ENCODE peak calls at places on chromosomes 13 and 19, in seven cellular contexts. Y is dorsolateral prefrontal cortex, W is breast epithelium, K is A673, E is transverse colon, T is RWPE1, M is esophagus squamous epithelium. G is an unnamed sample.

GRCh38 chr13:44052843-44053607 is 173.3 kb downstream of the LACC1 start:
- DNase-seq in K (no peak), M (no peak), W (peak; percentile 20), E (peak; percentile 17), Y (no peak), T (no peak), G (peak; percentile 39)

GRCh38 chr19:35525873-35526272 is 2.2 kb downstream of the SBSN start:
- DNase-seq in K (no peak), E (no peak), Y (no peak), M (no peak), W (no peak), T (no peak), G (no peak)

GRCh38 chr19:41541990-41542584 is 33.9 kb upstream of the CEACAM21 start:
- DNase-seq in E (peak; percentile 74), W (no peak), M (no peak), K (peak; percentile 82), Y (no peak), T (no peak), G (peak; percentile 51)

GRCh38 chr13:112686364-112686763 is 3.5 kb upstream of the ATP11A start:
- DNase-seq in W (no peak), T (no peak), K (no peak), E (no peak), Y (no peak), M (no peak), G (no peak)

GRCh38 chr13:33639158-33639557 is 178.8 kb upstream of the RFC3 start:
- DNase-seq in Y (no peak), E (peak; percentile 22), T (no peak), M (no peak), W (no peak), K (no peak), G (peak; percentile 90)

GRCh38 chr13:52141299-52141698 is 12.4 kb upstream of the NEK5 start:
- DNase-seq in Y (no peak), M (no peak), T (no peak), K (no peak), W (no peak), E (no peak), G (no peak)

GRCh38 chr19:45528149-45528743 is 21.0 kb downstream of the VASP start:
- DNase-seq in Y (no peak), K (peak; percentile 25), M (no peak), W (peak; percentile 50), E (no peak), T (peak; percentile 93), G (no peak)

GRCh38 chr13:101624210-101624922 is 171.9 kb downstream of the ITGBL1 start:
- DNase-seq in K (peak; percentile 85), W (no peak), M (no peak), Y (no peak), E (no peak), T (no peak), G (no peak)

GRCh38 chr13:79382545-79383275 is 23.3 kb downstream of the RBM26 start:
- DNase-seq in T (peak; percentile 42), Y (no peak), W (no peak), K (no peak), E (no peak), M (no peak), G (no peak)

GRCh38 chr19:56933014-56933705 is 92.6 kb upstream of the PEG3 start:
- DNase-seq in M (no peak), E (no peak), Y (no peak), W (no peak), K (no peak), T (no peak), G (no peak)

GRCh38 chr19:45470147-45471081 is 2.6 kb downstream of the FOSB start:
- DNase-seq in Y (no peak), W (peak; percentile 67), M (no peak), T (peak; percentile 48), E (peak; percentile 41), K (no peak), G (peak; percentile 51)

GRCh38 chr19:34838248-34838647 is 65.2 kb upstream of the ZNF599 start:
- DNase-seq in W (no peak), E (no peak), Y (no peak), T (peak; percentile 20), K (peak; percentile 22), M (no peak), G (peak; percentile 25)

GRCh38 chr19:6626764-6627163 is 35.8 kb upstream of the CD70 start:
- DNase-seq in W (no peak), T (no peak), K (no peak), Y (no peak), E (no peak), M (no peak), G (no peak)

DNA sequence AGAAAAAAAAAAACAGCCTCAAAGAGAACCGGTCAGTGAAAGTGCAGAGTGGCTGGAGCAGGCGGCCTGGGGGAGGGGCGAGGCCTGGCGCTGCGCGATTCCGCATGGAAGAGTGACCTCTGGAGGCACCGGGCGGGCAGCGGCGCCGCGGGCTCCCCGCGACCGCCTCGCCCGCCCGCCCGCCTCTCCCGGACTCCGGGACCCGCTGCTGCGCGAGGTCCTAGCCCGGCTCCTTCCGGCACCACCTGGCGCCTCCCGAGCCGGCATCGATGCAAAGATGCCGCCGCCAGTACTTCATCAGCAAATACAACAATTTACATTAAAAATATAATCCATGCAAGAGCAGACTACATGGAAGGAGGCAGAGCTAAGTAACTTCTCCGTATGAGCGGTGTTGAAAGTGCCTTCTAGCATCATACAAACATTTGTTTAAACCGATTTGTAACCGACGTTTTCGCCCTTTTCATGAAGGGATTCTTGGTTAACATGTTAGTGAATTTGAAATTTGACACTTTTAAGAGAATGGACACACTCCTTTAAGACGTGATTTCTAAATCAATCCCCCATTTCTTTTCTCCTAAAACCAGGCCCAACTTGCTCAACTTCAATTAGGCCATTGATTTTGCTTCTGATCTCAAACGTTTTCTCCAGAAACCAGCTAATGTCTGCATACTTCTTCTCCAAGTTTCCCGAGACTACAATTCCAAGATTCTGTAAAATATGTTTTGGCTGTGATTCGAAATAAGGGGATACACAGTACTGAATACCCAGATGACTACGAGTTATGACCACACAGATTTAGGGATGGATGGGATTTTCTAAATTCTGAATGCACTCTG is 2.1 kb downstream of the EFNB2 start:
- DNase-seq in M (no peak), E (peak; percentile 89), T (peak; percentile 65), K (peak; percentile 13), Y (peak; percentile 88), W (peak; percentile 61), G (peak; percentile 90)
- TF ChIP-seq CTCF in M (peak; percentile 35), E (peak; percentile 26), T (peak; percentile 81), K (peak; percentile 37), Y (peak; percentile 65), W (peak; percentile 17), G (peak; percentile 48)

GRCh38 chr13:20000062-20000552 is 41.6 kb downstream of the ZMYM2 start:
- DNase-seq in M (no peak), E (no peak), K (no peak), Y (no peak), T (no peak), W (no peak), G (no peak)
- H3K27ac ChIP-seq in M (no peak overlapping the region), E (no peak overlapping the region), K (no peak overlapping the region), Y (no peak overlapping the region), T (no peak overlapping the region), W (no peak overlapping the region), G (peak overlapping the region; percentile 49)

DNA sequence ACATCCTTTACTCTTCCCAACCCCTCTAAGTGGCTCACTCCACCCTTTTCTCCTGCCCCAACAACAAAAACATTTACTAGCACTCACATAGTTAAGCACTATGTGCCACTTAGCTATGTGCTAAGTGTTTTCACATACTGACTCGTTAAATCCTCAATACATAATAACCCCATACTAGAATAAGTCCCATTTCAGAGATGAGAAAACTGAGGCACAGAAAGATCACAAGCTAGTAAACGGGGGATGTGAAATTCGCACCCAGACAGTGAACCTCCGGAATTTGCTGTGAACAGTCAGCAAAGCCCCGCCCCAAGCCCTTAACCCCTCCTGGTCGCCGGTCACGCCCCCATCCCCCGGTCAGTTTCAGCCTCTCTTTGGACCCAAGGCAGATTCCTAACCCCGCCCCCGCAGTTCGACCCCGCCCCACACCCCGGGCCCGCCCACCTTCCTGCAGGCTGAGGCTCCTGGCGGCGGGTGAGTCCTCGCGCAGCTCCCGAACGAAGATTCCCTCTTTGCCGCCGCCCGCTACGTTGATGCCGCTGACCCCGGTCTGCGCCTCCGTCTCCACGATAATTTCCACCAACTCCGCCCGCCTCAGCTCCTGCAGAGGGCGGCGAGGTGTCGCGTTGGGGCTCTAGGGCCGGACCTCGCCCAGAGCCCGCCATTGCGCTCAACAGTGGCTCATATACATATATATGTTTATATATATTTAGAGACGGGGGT is 9.8 kb downstream of the PRX start:
- DNase-seq in Y (no peak), W (peak; percentile 86), M (peak; percentile 63), T (peak; percentile 95), E (peak; percentile 95), K (peak; percentile 84), G (peak; percentile 93)
- TF ChIP-seq CTCF in Y (no peak), W (no peak), M (no peak), T (no peak), E (peak; percentile 8), K (no peak), G (no peak)

GRCh38 chr19:2051771-2052704 is 994 bp upstream of the MKNK2 start:
- DNase-seq in Y (no peak), E (peak; percentile 73), W (no peak), T (no peak), K (no peak), M (no peak), G (no peak)
- H3K27ac ChIP-seq in Y (peak overlapping the region; percentile 94), E (peak overlapping the region; percentile 99), W (peak overlapping the region; percentile 98), T (peak overlapping the region; percentile 100), K (peak overlapping the region; percentile 86), M (peak overlapping the region; percentile 99), G (no peak overlapping the region)

DNA sequence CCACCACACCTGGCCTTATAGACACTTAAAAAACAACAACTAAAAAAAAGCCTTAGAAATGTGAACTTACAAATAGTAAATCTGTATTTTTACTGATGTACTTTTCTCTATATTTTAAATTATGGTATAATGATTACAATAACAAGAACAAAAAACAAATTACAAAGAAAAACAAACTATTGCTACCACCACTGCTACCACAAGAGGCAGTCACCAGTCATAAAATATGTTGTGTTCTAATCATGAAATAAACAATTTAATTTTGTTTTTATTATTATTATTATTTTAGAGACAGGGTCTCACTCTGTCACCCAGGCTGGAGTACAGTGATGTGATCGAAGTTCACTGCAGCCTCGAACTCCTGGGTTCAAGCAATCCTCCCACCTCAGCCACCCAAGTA is 72.2 kb downstream of the DIAPH3 start:
- DNase-seq in K (no peak), E (no peak), T (no peak), Y (no peak), M (no peak), W (no peak), G (no peak)
- TF ChIP-seq CTCF in K (peak; percentile 27), E (no peak), T (no peak), Y (no peak), M (no peak), W (no peak), G (peak; percentile 7)